ENCODE peak calls at places on chromosomes 13 and 19, in five cellular contexts. One of them, this sample, is unnamed.

GRCh38 chr19:34180273-34180672 is 8.0 kb downstream of the LSM14A start:
- DNase-seq in stomach: no peak
- DNase-seq in tibial nerve: no peak
- DNase-seq in testis: no peak
- DNase-seq in suprapubic skin: no peak
- DNase-seq in this sample: no peak

GRCh38 chr13:112917056-112917664 is 51.9 kb upstream of the MCF2L start:
- DNase-seq in stomach: no peak
- DNase-seq in testis: no peak
- DNase-seq in suprapubic skin: no peak
- DNase-seq in tibial nerve: no peak
- DNase-seq in this sample: no peak

GRCh38 chr13:70424428-70424827 is 316.2 kb upstream of the KLHL1 start:
- DNase-seq in suprapubic skin: no peak
- DNase-seq in testis: no peak
- DNase-seq in tibial nerve: no peak
- DNase-seq in stomach: peak
- DNase-seq in this sample: no peak

GRCh38 chr13:80309926-80310325 is 31.0 kb downstream of the SPRY2 start:
- DNase-seq in tibial nerve: no peak
- DNase-seq in stomach: no peak
- DNase-seq in testis: no peak
- DNase-seq in suprapubic skin: no peak
- DNase-seq in this sample: no peak

GRCh38 chr13:26061947-26062346 is 10.1 kb upstream of the SHISA2 start:
- DNase-seq in stomach: no peak
- DNase-seq in testis: no peak
- DNase-seq in suprapubic skin: no peak
- DNase-seq in tibial nerve: no peak
- DNase-seq in this sample: no peak

GRCh38 chr13:29907670-29908069 is 57.3 kb upstream of the UBL3 start:
- DNase-seq in testis: no peak
- DNase-seq in tibial nerve: no peak
- DNase-seq in suprapubic skin: no peak
- DNase-seq in stomach: no peak
- DNase-seq in this sample: no peak

GRCh38 chr13:24899601-24900000 is 135.6 kb downstream of the RNF17 start:
- DNase-seq in testis: no peak
- DNase-seq in suprapubic skin: no peak
- DNase-seq in tibial nerve: no peak
- DNase-seq in stomach: no peak
- DNase-seq in this sample: no peak

GRCh38 chr13:99540530-99540929 is 39.3 kb downstream of the TM9SF2 start:
- DNase-seq in testis: no peak
- DNase-seq in suprapubic skin: no peak
- DNase-seq in tibial nerve: no peak
- DNase-seq in stomach: no peak
- DNase-seq in this sample: no peak

GRCh38 chr19:13172335-13173128 is 22.3 kb downstream of the IER2 start:
- DNase-seq in stomach: peak
- DNase-seq in tibial nerve: peak
- DNase-seq in suprapubic skin: peak
- DNase-seq in testis: no peak
- DNase-seq in this sample: peak

GRCh38 chr13:106029901-106030300 is 505.6 kb downstream of the EFNB2 start:
- DNase-seq in testis: no peak
- DNase-seq in tibial nerve: no peak
- DNase-seq in stomach: no peak
- DNase-seq in suprapubic skin: no peak
- DNase-seq in this sample: no peak

GRCh38 chr13:104869501-104869900 is 1666.0 kb downstream of the EFNB2 start:
- DNase-seq in stomach: no peak
- DNase-seq in testis: no peak
- DNase-seq in suprapubic skin: no peak
- DNase-seq in tibial nerve: no peak
- DNase-seq in this sample: no peak

GRCh38 chr19:55585658-55586339 is 5.2 kb upstream of the ZNF579 start:
- DNase-seq in stomach: peak
- DNase-seq in suprapubic skin: peak
- DNase-seq in tibial nerve: no peak
- DNase-seq in testis: peak
- DNase-seq in this sample: peak
- TF ChIP-seq POLR2A in stomach: no peak
- TF ChIP-seq POLR2A in suprapubic skin: no peak
- TF ChIP-seq POLR2A in tibial nerve: no peak
- TF ChIP-seq POLR2A in testis: no peak
- TF ChIP-seq POLR2A in this sample: no peak

GRCh38 chr13:31048521-31048920 is 113.2 kb downstream of the HSPH1 start:
- DNase-seq in testis: no peak
- DNase-seq in tibial nerve: no peak
- DNase-seq in suprapubic skin: no peak
- DNase-seq in stomach: no peak
- DNase-seq in this sample: no peak

GRCh38 chr13:31046711-31047279 is 114.3 kb downstream of the TEX26 start:
- DNase-seq in suprapubic skin: peak
- DNase-seq in tibial nerve: no peak
- DNase-seq in testis: peak
- DNase-seq in stomach: no peak
- DNase-seq in this sample: peak

GRCh38 chr13:31049833-31050232 is 111.9 kb downstream of the HSPH1 start:
- DNase-seq in stomach: no peak
- DNase-seq in testis: peak
- DNase-seq in tibial nerve: no peak
- DNase-seq in suprapubic skin: no peak
- DNase-seq in this sample: no peak

GRCh38 chr13:31050486-31051400 is 111.0 kb downstream of the HSPH1 start:
- DNase-seq in suprapubic skin: no peak
- DNase-seq in testis: no peak
- DNase-seq in tibial nerve: no peak
- DNase-seq in stomach: no peak
- DNase-seq in this sample: peak

GRCh38 chr13:31049083-31049482 is 112.6 kb downstream of the HSPH1 start:
- DNase-seq in stomach: no peak
- DNase-seq in suprapubic skin: no peak
- DNase-seq in tibial nerve: no peak
- DNase-seq in testis: no peak
- DNase-seq in this sample: no peak
- H3K4me3 ChIP-seq in stomach: no peak
- H3K4me3 ChIP-seq in suprapubic skin: no peak
- H3K4me3 ChIP-seq in tibial nerve: no peak
- H3K4me3 ChIP-seq in testis: no peak
- H3K4me3 ChIP-seq in this sample: no peak

GRCh38 chr19:1466461-1467227 is 12.4 kb downstream of the C19orf25 start:
- DNase-seq in stomach: no peak
- DNase-seq in testis: no peak
- DNase-seq in tibial nerve: no peak
- DNase-seq in suprapubic skin: no peak
- DNase-seq in this sample: peak
- TF ChIP-seq POLR2A in stomach: no peak
- TF ChIP-seq POLR2A in testis: no peak
- TF ChIP-seq POLR2A in tibial nerve: no peak
- TF ChIP-seq POLR2A in suprapubic skin: no peak
- TF ChIP-seq POLR2A in this sample: no peak

GRCh38 chr19:17873661-17874422 is 2.1 kb downstream of the SLC5A5 start:
- DNase-seq in stomach: peak
- DNase-seq in testis: peak
- DNase-seq in suprapubic skin: no peak
- DNase-seq in tibial nerve: no peak
- DNase-seq in this sample: peak

GRCh38 chr19:17869114-17869608 is 2.6 kb upstream of the SLC5A5 start:
- DNase-seq in tibial nerve: no peak
- DNase-seq in testis: no peak
- DNase-seq in suprapubic skin: no peak
- DNase-seq in stomach: no peak
- DNase-seq in this sample: no peak

GRCh38 chr19:17872251-17873001 is 681 bp downstream of the SLC5A5 start:
- DNase-seq in tibial nerve: no peak
- DNase-seq in stomach: no peak
- DNase-seq in suprapubic skin: no peak
- DNase-seq in testis: no peak
- DNase-seq in this sample: no peak

GRCh38 chr19:17871032-17871877 is 490 bp upstream of the SLC5A5 start:
- DNase-seq in tibial nerve: no peak
- DNase-seq in testis: no peak
- DNase-seq in suprapubic skin: no peak
- DNase-seq in stomach: no peak
- DNase-seq in this sample: no peak

DNA sequence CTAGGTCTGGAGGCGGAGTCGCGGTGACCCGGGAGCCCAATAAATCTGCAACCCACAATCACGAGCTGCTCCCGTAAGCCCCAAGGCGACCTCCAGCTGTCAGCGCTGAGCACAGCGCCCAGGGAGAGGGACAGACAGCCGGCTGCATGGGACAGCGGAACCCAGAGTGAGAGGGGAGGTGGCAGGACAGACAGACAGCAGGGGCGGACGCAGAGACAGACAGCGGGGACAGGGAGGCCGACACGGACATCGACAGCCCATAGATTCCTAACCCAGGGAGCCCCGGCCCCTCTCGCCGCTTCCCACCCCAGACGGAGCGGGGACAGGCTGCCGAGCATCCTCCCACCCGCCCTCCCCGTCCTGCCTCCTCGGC is at the start of gene SLC5A5:
- DNase-seq in stomach: no peak
- DNase-seq in testis: no peak
- DNase-seq in tibial nerve: no peak
- DNase-seq in suprapubic skin: no peak
- DNase-seq in this sample: no peak
- H3K4me3 ChIP-seq in stomach: peak
- H3K4me3 ChIP-seq in testis: peak
- H3K4me3 ChIP-seq in tibial nerve: no peak
- H3K4me3 ChIP-seq in suprapubic skin: peak
- H3K4me3 ChIP-seq in this sample: no peak

GRCh38 chr19:1183543-1184172 is 9.6 kb upstream of the SBNO2 start:
- DNase-seq in suprapubic skin: no peak
- DNase-seq in testis: no peak
- DNase-seq in tibial nerve: no peak
- DNase-seq in stomach: peak
- DNase-seq in this sample: peak
- TF ChIP-seq POLR2A in suprapubic skin: no peak
- TF ChIP-seq POLR2A in testis: no peak
- TF ChIP-seq POLR2A in tibial nerve: no peak
- TF ChIP-seq POLR2A in stomach: no peak
- TF ChIP-seq POLR2A in this sample: no peak

GRCh38 chr19:2636897-2637683 is 65.4 kb downstream of the GNG7 start:
- DNase-seq in suprapubic skin: no peak
- DNase-seq in testis: peak
- DNase-seq in tibial nerve: peak
- DNase-seq in stomach: peak
- DNase-seq in this sample: peak
- H3K4me3 ChIP-seq in suprapubic skin: no peak
- H3K4me3 ChIP-seq in testis: no peak
- H3K4me3 ChIP-seq in tibial nerve: no peak
- H3K4me3 ChIP-seq in stomach: no peak
- H3K4me3 ChIP-seq in this sample: peak

GRCh38 chr19:41327499-41328156 is 17.7 kb downstream of the CCDC97 start:
- DNase-seq in testis: no peak
- DNase-seq in stomach: peak
- DNase-seq in tibial nerve: no peak
- DNase-seq in suprapubic skin: peak
- DNase-seq in this sample: peak
- TF ChIP-seq POLR2A in testis: no peak
- TF ChIP-seq POLR2A in stomach: no peak
- TF ChIP-seq POLR2A in tibial nerve: no peak
- TF ChIP-seq POLR2A in suprapubic skin: no peak
- TF ChIP-seq POLR2A in this sample: no peak